ENCODE peak calls at places on chromosomes 3 and 15, in nine cellular contexts. W is neural progenitor cell; Z is A549; N is small intestine; Y is neuronal stem cell; Q is CD8-positive, alpha-beta memory T cell; F is cardiac muscle cell; D is CD8-positive, alpha-beta T cell; J is right atrium auricular region. V is an unnamed sample. For H3K4me1 and H3K9me3, the result is how much of the 10 kb centered on the place peaks cover.

GRCh38 chr3:87333393-87333892 is 57.1 kb upstream of the POU1F1 start:
- DNase-seq in N (no peak), Q (no peak), D (no peak), Z (peak), Y (no peak), F (no peak), W (no peak), J (no peak), V (peak)

GRCh38 chr15:48433226-48433886 is 102.1 kb downstream of the DUT start:
- DNase-seq in W (no peak), N (no peak), Z (no peak), Q (no peak), D (no peak), F (no peak), J (no peak), Y (no peak), V (no peak)

GRCh38 chr3:54008099-54008498 is 114.3 kb upstream of the CACNA2D3 start:
- DNase-seq in W (no peak), Q (no peak), F (peak), Y (no peak), D (no peak), J (no peak), Z (no peak), N (no peak), V (no peak)

GRCh38 chr3:142876417-142876816 is 12.5 kb downstream of the PCOLCE2 start:
- DNase-seq in Z (no peak), D (no peak), W (no peak), J (no peak), Y (no peak), F (no peak), N (no peak), Q (no peak), V (no peak)

GRCh38 chr15:39270976-39271375 is 309.9 kb upstream of the THBS1 start:
- DNase-seq in D (no peak), F (no peak), W (no peak), Q (no peak), Y (no peak), N (no peak), J (no peak), Z (peak), V (no peak)

GRCh38 chr3:24220859-24221657 is 273.6 kb downstream of the THRB start:
- DNase-seq in J (peak), Z (peak), D (no peak), Y (no peak), W (peak), F (peak), Q (no peak), N (no peak), V (no peak)

GRCh38 chr3:80983753-80984152 is 777.7 kb downstream of the GBE1 start:
- DNase-seq in J (no peak), D (no peak), W (no peak), N (peak), F (no peak), Y (no peak), Z (no peak), Q (no peak), V (no peak)

GRCh38 chr3:155130001-155130400 is 49.9 kb downstream of the MME start:
- DNase-seq in Q (no peak), Z (no peak), J (no peak), F (no peak), N (no peak), D (no peak), Y (no peak), W (no peak), V (no peak)

GRCh38 chr3:124439586-124439985 is 290.7 kb upstream of the UMPS start:
- DNase-seq in F (peak), Q (no peak), J (no peak), W (no peak), Z (no peak), N (no peak), D (no peak), Y (no peak), V (no peak)

GRCh38 chr3:16476636-16477035 is 36.9 kb downstream of the RFTN1 start:
- DNase-seq in J (no peak), Z (no peak), D (no peak), F (no peak), Y (no peak), Q (no peak), W (no peak), N (peak), V (no peak)

GRCh38 chr3:42871592-42872196 is 4.0 kb downstream of the CYP8B1 start:
- DNase-seq in J (no peak), N (no peak), Y (no peak), Q (no peak), D (no peak), W (no peak), F (peak), Z (no peak), V (no peak)

GRCh38 chr3:135311699-135312098 is 516.6 kb downstream of the EPHB1 start:
- DNase-seq in Y (no peak), Z (no peak), J (no peak), N (no peak), D (no peak), Q (no peak), W (no peak), F (no peak), V (no peak)

GRCh38 chr15:64883097-64883581 is 28.6 kb upstream of the ANKDD1A start:
- DNase-seq in J (no peak), Y (no peak), Z (no peak), N (peak), F (no peak), W (no peak), Q (no peak), D (no peak), V (no peak)

GRCh38 chr3:152519376-152519775 is 250.6 kb downstream of the MBNL1 start:
- DNase-seq in F (no peak), N (no peak), Z (no peak), Q (no peak), J (no peak), D (no peak), W (no peak), Y (no peak), V (no peak)

GRCh38 chr3:39506863-39507262 is 39.4 kb downstream of the MOBP start:
- DNase-seq in Z (no peak), F (no peak), Y (no peak), N (no peak), Q (no peak), D (no peak), W (no peak), J (no peak), V (no peak)

GRCh38 chr15:88995449-88995848 is 82.3 kb upstream of the MFGE8 start:
- DNase-seq in J (no peak), Q (no peak), N (no peak), Y (no peak), D (no peak), W (peak), Z (peak), F (peak), V (no peak)

GRCh38 chr3:29757054-29757777 is 476.3 kb downstream of the RBMS3 start:
- DNase-seq in F (no peak), Y (no peak), N (no peak), Q (no peak), D (no peak), J (no peak), W (no peak), Z (no peak), V (no peak)

GRCh38 chr15:60656041-60656440 is 177.1 kb upstream of the ICE2 start:
- DNase-seq in F (no peak), Z (no peak), J (no peak), Y (no peak), W (no peak), Q (no peak), N (no peak), D (no peak), V (no peak)

GRCh38 chr3:143928541-143929255 is 42.9 kb upstream of the DIPK2A start:
- DNase-seq in Y (no peak), J (no peak), D (no peak), Z (no peak), F (no peak), W (no peak), N (no peak), Q (no peak), V (no peak)

GRCh38 chr15:69468241-69469121 is 15.9 kb downstream of the RPLP1 start:
- DNase-seq in F (no peak), Z (no peak), J (peak), Q (peak), N (peak), D (peak), Y (no peak), W (no peak), V (peak)

GRCh38 chr15:85587707-85588441 is 206.9 kb downstream of the KLHL25 start:
- DNase-seq in J (no peak), N (peak), Y (no peak), D (no peak), W (no peak), Z (peak), F (no peak), Q (no peak), V (no peak)

GRCh38 chr3:114121996-114122709 is 56.7 kb downstream of the DRD3 start:
- DNase-seq in Z (no peak), J (no peak), D (no peak), Y (no peak), N (peak), F (no peak), Q (no peak), W (peak), V (no peak)

GRCh38 chr3:129022114-129022994 is 21.2 kb downstream of the EFCC1 start:
- DNase-seq in N (no peak), Y (no peak), W (no peak), D (no peak), F (no peak), J (no peak), Z (no peak), Q (no peak), V (no peak)

GRCh38 chr3:29144807-29145206 is 136.1 kb upstream of the RBMS3 start:
- DNase-seq in W (peak), D (no peak), N (no peak), Z (peak), F (peak), Y (no peak), J (no peak), Q (no peak), V (no peak)

GRCh38 chr3:191721390-191721801 is 260.4 kb downstream of the PYDC2 start:
- DNase-seq in Z (no peak), F (no peak), Y (no peak), N (no peak), W (no peak), Q (no peak), D (no peak), J (no peak), V (no peak)

GRCh38 chr3:104198136-104198535 is 1168.6 kb upstream of the ALCAM start:
- DNase-seq in W (no peak), D (no peak), Z (no peak), N (no peak), F (no peak), Q (no peak), J (no peak), Y (no peak), V (no peak)

DNA sequence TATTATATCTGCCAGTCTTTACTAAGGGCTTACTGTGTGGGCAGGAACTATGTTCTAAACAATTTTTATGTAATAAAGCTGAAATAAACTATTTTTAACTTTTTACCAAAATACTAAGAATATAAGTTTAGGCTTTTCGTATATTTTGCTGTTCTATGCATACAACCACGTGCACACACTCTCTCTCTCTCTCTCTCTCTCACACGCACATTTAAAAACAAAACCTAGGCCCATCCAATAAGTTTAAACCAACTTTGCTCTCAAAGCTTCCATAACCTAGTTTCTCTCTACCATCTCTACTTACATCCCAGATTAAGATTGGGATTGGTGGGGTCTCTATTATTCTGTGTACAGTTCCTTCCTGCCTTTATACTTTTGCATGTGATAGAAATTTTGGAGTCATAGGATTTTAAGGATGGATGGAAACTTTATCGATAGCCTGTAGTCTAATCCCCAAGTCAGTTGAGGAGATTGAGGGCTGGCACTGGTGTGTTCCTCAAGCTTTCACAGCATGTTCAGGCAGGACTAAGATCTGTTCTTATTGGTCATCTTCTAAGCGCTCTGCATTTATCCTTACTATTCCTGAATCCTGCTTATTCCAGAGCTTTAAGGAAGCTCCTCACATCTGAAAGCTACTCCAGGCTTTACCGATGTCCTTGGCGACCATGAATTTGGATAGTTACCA is 1.8 kb downstream of the GPR171 start:
- DNase-seq in J (no peak), Q (no peak), Z (no peak), Y (no peak), D (no peak), F (no peak), W (no peak), N (no peak), V (no peak)
- H3K4me1 ChIP-seq in J (under half), Q (half or more), Z (under half), Y (under half), D (half or more), F (under half), W (under half), N (under half), V (half or more)

GRCh38 chr15:67086650-67086941 is 21.2 kb downstream of the SMAD3 start:
- DNase-seq in Q (no peak), F (no peak), J (no peak), D (no peak), Z (no peak), Y (no peak), N (no peak), W (no peak), V (no peak)
- H3K27ac ChIP-seq in Q (no peak), F (peak), J (no peak), D (no peak), Z (peak), Y (no peak), N (no peak), W (no peak), V (peak)

GRCh38 chr15:22224241-22224671 is 143.9 kb downstream of the OR4M2 start:
- DNase-seq in N (no peak), J (no peak), D (no peak), Q (no peak), W (no peak), Y (no peak), F (no peak), Z (peak), V (no peak)
- H3K9me3 ChIP-seq in N (under half), J (under half), D (under half), Q (under half), W (under half), Y (under half), F (under half), Z (under half), V (under half)

DNA sequence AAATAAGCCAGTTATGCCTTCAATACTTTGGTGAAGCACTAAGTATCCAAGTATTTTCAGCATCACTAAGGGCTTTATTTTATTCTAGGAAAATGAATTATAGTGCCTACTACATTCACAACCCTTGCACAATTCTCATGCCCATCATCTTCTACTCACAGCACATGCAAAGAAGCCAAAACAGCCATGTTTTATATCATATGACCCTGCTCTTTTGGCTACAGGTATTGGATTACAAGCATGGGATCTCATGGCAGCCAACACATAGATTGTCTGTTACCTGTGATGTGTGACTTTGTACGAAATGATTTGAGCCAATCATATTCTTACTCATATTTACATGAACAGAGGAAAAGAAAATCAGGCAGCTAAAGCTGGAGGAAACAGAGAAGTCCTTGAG is 38.6 kb downstream of the STT3B start:
- DNase-seq in N (no peak), Z (no peak), F (no peak), J (no peak), Q (no peak), D (no peak), Y (no peak), W (no peak), V (no peak)
- H3K4me1 ChIP-seq in N (under half), Z (under half), F (under half), J (under half), Q (half or more), D (half or more), Y (under half), W (under half), V (under half)

GRCh38 chr3:123020709-123021108 is 6.9 kb downstream of the SEMA5B start:
- DNase-seq in D (no peak), Q (no peak), N (no peak), Y (no peak), J (no peak), F (no peak), Z (no peak), W (no peak), V (no peak)
- H3K27ac ChIP-seq in D (no peak), Q (no peak), N (no peak), Y (no peak), J (no peak), F (no peak), Z (no peak), W (no peak), V (no peak)

DNA sequence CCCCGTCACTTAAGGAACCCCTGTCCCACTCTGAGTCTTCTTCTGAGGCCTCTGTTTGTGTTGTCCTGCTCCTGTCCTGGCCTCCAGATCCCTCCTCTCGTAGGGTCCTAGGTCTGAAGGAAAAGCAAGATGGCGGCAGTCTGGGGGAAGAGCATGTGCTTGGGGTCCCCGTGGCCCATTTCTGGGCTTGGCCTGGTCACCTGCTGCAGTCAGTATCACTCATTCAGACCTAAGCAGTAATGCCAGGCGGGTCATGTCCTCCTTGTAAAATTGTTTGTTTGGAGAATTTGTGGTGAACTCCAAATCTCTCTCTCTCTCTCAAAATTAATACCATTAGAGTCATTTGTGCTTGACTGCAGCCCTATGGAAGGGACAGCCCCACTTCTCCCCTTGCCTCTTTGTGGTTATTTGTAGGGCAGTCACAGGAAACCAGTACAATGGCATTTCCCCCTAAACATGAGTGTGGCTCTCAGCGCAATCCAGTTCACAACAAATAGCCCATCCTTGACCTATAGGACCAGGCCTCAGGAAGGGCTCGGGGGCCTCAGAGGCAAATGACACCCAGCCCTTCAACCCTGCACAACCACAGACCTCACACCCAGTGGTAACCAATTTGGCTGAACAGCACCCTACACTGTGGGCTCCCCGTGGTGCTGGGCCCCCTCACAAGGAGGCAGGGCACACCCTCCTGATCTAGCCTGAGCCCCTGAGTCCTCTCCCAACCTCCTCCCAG is 173.5 kb downstream of the OR4M2 start:
- DNase-seq in N (no peak), D (no peak), J (no peak), Z (no peak), Q (no peak), Y (no peak), W (no peak), F (no peak), V (peak)
- H3K9me3 ChIP-seq in N (under half), D (under half), J (under half), Z (under half), Q (under half), Y (under half), W (half or more), F (under half), V (under half)